ENCODE peak calls at places on chromosomes 16 and 17, in four cellular contexts. One of them, this sample, is unnamed.

GRCh38 chr17:48641541-48642058 is 15.4 kb upstream of the HOXB9 start:
- DNase-seq in upper lobe of right lung: no peak
- DNase-seq in IMR-90: no peak
- DNase-seq in heart left ventricle: no peak
- DNase-seq in this sample: no peak

GRCh38 chr16:15790458-15790857 is 66.4 kb downstream of the MYH11 start:
- DNase-seq in upper lobe of right lung: no peak
- DNase-seq in heart left ventricle: no peak
- DNase-seq in IMR-90: no peak
- DNase-seq in this sample: no peak

GRCh38 chr16:23595246-23595950 is 718 bp downstream of the NDUFAB1 start:
- DNase-seq in upper lobe of right lung: no peak
- DNase-seq in IMR-90: no peak
- DNase-seq in heart left ventricle: no peak
- DNase-seq in this sample: no peak

GRCh38 chr16:11561440-11561797 is 25.3 kb downstream of the LITAF start:
- DNase-seq in upper lobe of right lung: no peak
- DNase-seq in heart left ventricle: no peak
- DNase-seq in IMR-90: no peak
- DNase-seq in this sample: no peak

GRCh38 chr17:34386343-34386924 is 23.4 kb upstream of the CCL1 start:
- DNase-seq in upper lobe of right lung: no peak
- DNase-seq in IMR-90: no peak
- DNase-seq in heart left ventricle: no peak
- DNase-seq in this sample: no peak

GRCh38 chr17:5418858-5419355 is 555 bp downstream of the NUP88 start:
- DNase-seq in upper lobe of right lung: no peak
- DNase-seq in IMR-90: peak
- DNase-seq in heart left ventricle: peak
- DNase-seq in this sample: no peak

GRCh38 chr17:62855136-62855535 is 47.0 kb upstream of the MARCHF10 start:
- DNase-seq in heart left ventricle: no peak
- DNase-seq in upper lobe of right lung: no peak
- DNase-seq in IMR-90: no peak
- DNase-seq in this sample: no peak

GRCh38 chr16:67546091-67546501 is 16.2 kb upstream of the CTCF start:
- DNase-seq in upper lobe of right lung: peak
- DNase-seq in heart left ventricle: no peak
- DNase-seq in IMR-90: no peak
- DNase-seq in this sample: no peak

GRCh38 chr16:30119428-30119827 is 3.6 kb downstream of the MAPK3 start:
- DNase-seq in upper lobe of right lung: no peak
- DNase-seq in IMR-90: peak
- DNase-seq in heart left ventricle: no peak
- DNase-seq in this sample: no peak

GRCh38 chr17:31677681-31678080 is 181.4 kb downstream of the COPRS start:
- DNase-seq in IMR-90: no peak
- DNase-seq in heart left ventricle: no peak
- DNase-seq in upper lobe of right lung: no peak
- DNase-seq in this sample: no peak

GRCh38 chr17:15301845-15302244 is 36.7 kb upstream of the PMP22 start:
- DNase-seq in upper lobe of right lung: no peak
- DNase-seq in heart left ventricle: no peak
- DNase-seq in IMR-90: no peak
- DNase-seq in this sample: no peak
- H3K4me3 ChIP-seq in upper lobe of right lung: no peak
- H3K4me3 ChIP-seq in heart left ventricle: no peak
- H3K4me3 ChIP-seq in IMR-90: no peak
- H3K4me3 ChIP-seq in this sample: no peak

GRCh38 chr17:80363120-80363515 is 51.8 kb upstream of the ENDOV start:
- DNase-seq in heart left ventricle: no peak
- DNase-seq in upper lobe of right lung: no peak
- DNase-seq in IMR-90: no peak
- DNase-seq in this sample: no peak
- H3K27ac ChIP-seq in heart left ventricle: peak
- H3K27ac ChIP-seq in upper lobe of right lung: no peak
- H3K27ac ChIP-seq in IMR-90: no peak
- H3K27ac ChIP-seq in this sample: no peak

GRCh38 chr16:2432286-2432685 is 3.0 kb downstream of the CCNF start:
- DNase-seq in upper lobe of right lung: peak
- DNase-seq in IMR-90: no peak
- DNase-seq in heart left ventricle: no peak
- DNase-seq in this sample: no peak
- TF ChIP-seq CTCF in upper lobe of right lung: no peak
- TF ChIP-seq CTCF in IMR-90: no peak
- TF ChIP-seq CTCF in heart left ventricle: no peak
- TF ChIP-seq CTCF in this sample: no peak

GRCh38 chr16:17468611-17469010 is 2.1 kb downstream of the XYLT1 start:
- DNase-seq in IMR-90: no peak
- DNase-seq in heart left ventricle: no peak
- DNase-seq in upper lobe of right lung: no peak
- DNase-seq in this sample: no peak
- H3K4me3 ChIP-seq in IMR-90: peak
- H3K4me3 ChIP-seq in heart left ventricle: peak
- H3K4me3 ChIP-seq in upper lobe of right lung: peak
- H3K4me3 ChIP-seq in this sample: no peak

GRCh38 chr17:60388742-60389141 is 3.2 kb downstream of the USP32 start:
- DNase-seq in heart left ventricle: no peak
- DNase-seq in upper lobe of right lung: no peak
- DNase-seq in IMR-90: no peak
- DNase-seq in this sample: no peak

GRCh38 chr17:60386137-60386395 is 5.9 kb downstream of the USP32 start:
- DNase-seq in heart left ventricle: no peak
- DNase-seq in upper lobe of right lung: no peak
- DNase-seq in IMR-90: no peak
- DNase-seq in this sample: no peak

GRCh38 chr17:60383379-60383778 is 8.6 kb downstream of the USP32 start:
- DNase-seq in heart left ventricle: no peak
- DNase-seq in IMR-90: no peak
- DNase-seq in upper lobe of right lung: no peak
- DNase-seq in this sample: no peak

GRCh38 chr17:60387666-60388065 is 4.3 kb downstream of the USP32 start:
- DNase-seq in upper lobe of right lung: no peak
- DNase-seq in IMR-90: no peak
- DNase-seq in heart left ventricle: no peak
- DNase-seq in this sample: no peak

GRCh38 chr17:60386475-60387058 is 5.4 kb downstream of the USP32 start:
- DNase-seq in IMR-90: no peak
- DNase-seq in upper lobe of right lung: no peak
- DNase-seq in heart left ventricle: no peak
- DNase-seq in this sample: no peak
- H3K27ac ChIP-seq in IMR-90: no peak
- H3K27ac ChIP-seq in upper lobe of right lung: no peak
- H3K27ac ChIP-seq in heart left ventricle: no peak
- H3K27ac ChIP-seq in this sample: no peak

GRCh38 chr16:84768061-84768797 is 51.6 kb upstream of the CRISPLD2 start:
- DNase-seq in IMR-90: no peak
- DNase-seq in heart left ventricle: no peak
- DNase-seq in upper lobe of right lung: no peak
- DNase-seq in this sample: no peak
- TF ChIP-seq CTCF in IMR-90: no peak
- TF ChIP-seq CTCF in heart left ventricle: no peak
- TF ChIP-seq CTCF in upper lobe of right lung: no peak
- TF ChIP-seq CTCF in this sample: no peak

DNA sequence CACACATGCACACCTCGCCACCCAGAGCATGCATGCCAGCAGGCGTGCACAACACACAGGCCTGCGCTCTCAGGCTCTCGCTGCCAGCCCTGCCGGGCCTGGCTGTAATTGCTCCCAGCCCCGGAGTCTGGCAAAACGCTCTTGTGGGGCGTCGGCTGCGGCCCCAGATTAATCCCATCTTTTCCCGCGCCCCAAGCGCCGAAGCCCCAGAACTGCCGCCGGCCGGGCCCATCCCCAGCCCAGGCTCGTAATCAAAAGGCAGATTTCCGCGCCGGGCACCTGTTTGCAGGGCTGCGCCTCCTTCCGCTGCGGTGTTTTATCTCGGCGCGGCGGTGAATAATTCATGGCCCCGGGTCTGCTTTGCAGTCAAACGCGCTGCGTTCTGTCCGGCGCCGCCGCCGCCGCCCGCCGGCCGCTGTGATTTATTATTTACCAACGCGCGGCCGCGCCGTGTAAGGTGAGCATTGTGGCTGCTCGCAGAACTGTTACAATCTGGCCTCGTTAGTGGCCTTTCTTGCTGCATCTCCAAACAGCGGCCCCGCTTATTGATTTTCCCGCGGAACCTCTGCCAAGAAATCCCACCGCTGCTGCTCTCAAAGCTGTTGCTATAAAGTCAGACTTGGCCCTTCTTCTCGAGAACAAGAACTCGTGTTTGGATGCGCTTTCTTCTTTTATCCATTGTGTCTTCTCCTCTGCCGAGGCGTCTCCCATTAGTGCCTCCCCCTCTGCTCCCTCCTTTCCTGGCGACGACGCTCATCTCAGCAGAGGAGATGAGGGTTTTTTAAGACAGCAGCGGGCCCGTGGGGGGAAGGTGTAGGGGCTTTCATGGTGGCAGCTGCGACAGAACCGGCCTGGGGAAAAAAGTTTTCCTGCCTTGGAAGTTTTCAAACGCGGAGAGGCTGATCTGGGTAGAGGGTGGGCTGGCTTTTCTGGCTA is 126.2 kb downstream of the IRX5 start:
- DNase-seq in upper lobe of right lung: peak
- DNase-seq in IMR-90: no peak
- DNase-seq in heart left ventricle: no peak
- DNase-seq in this sample: peak
- H3K4me3 ChIP-seq in upper lobe of right lung: no peak
- H3K4me3 ChIP-seq in IMR-90: no peak
- H3K4me3 ChIP-seq in heart left ventricle: peak
- H3K4me3 ChIP-seq in this sample: peak